ENCODE peak calls at places on chromosome 20, in nine cellular contexts. V is activated naive CD8-positive, alpha-beta T cell treated with anti-CD3 and anti-CD28 coated beads, Interleukin-2, amount 10 ng/mL, durations not matched to agents 7 days and 5 days; Q is HS-5; H is naive B cell; X is WERI-Rb-1; R is breast epithelium; N is amygdala; T is occipital lobe; F is caudate nucleus. P is an unnamed sample.

GRCh38 chr20:8646716-8647115 is 422.2 kb upstream of the PLCB4 start:
- DNase-seq in V (no peak), R (no peak), N (no peak), T (no peak), Q (peak), X (no peak), H (no peak), F (no peak), P (no peak)

GRCh38 chr20:23995905-23996666 is 7.5 kb upstream of the GGTLC1 start:
- DNase-seq in H (peak), N (no peak), F (no peak), T (no peak), V (peak), Q (no peak), R (no peak), X (peak), P (peak)

GRCh38 chr20:53934421-53935352 is 135.7 kb downstream of the BCAS1 start:
- DNase-seq in X (no peak), V (no peak), F (no peak), R (no peak), N (no peak), T (no peak), H (no peak), Q (peak), P (peak)

GRCh38 chr20:54535045-54535444 is 59.7 kb downstream of the DOK5 start:
- DNase-seq in X (no peak), V (no peak), N (no peak), R (peak), T (no peak), F (no peak), Q (no peak), H (no peak), P (no peak)

GRCh38 chr20:40508821-40509220 is 180.2 kb downstream of the MAFB start:
- DNase-seq in X (no peak), R (no peak), V (no peak), F (no peak), Q (peak), N (no peak), T (no peak), H (no peak), P (no peak)

GRCh38 chr20:57620999-57621398 is 773 bp upstream of the ZBP1 start:
- DNase-seq in Q (no peak), T (no peak), F (no peak), V (peak), H (peak), X (no peak), N (no peak), R (no peak), P (peak)

GRCh38 chr20:10558635-10559187 is 115.1 kb downstream of the JAG1 start:
- DNase-seq in R (no peak), V (no peak), N (no peak), H (no peak), T (no peak), Q (peak), X (no peak), F (no peak), P (peak)

GRCh38 chr20:59104848-59105247 is 58.8 kb upstream of the ZNF831 start:
- DNase-seq in H (no peak), R (no peak), Q (no peak), T (no peak), V (no peak), X (no peak), F (no peak), N (no peak), P (no peak)